ENCODE peak calls at places on chromosomes 16 and 17, in eight cellular contexts. D, B, J, I, A, W, S and X are unnamed samples.
A peak's percentile ranks its signal among the peaks of the same experiment; 100 is the strongest.

GRCh38 chr17:64028874-64029464 is 8.5 kb upstream of the ICAM2 start:
- DNase-seq in W (peak; percentile 61), D (peak; percentile 85), I (no peak), B (peak; percentile 46), S (peak; percentile 75), A (peak; percentile 73), J (peak; percentile 73), X (peak; percentile 86)

GRCh38 chr17:35170968-35171771 is 23.0 kb downstream of the SLC35G3 start:
- DNase-seq in W (no peak), I (peak; percentile 42), A (peak; percentile 13), B (peak; percentile 49), S (peak; percentile 47), D (peak; percentile 79), J (peak; percentile 27), X (peak; percentile 63)

GRCh38 chr17:17041018-17041521 is 1.2 kb upstream of the MPRIP start:
- DNase-seq in S (peak; percentile 57), A (peak; percentile 74), J (peak; percentile 58), B (peak; percentile 62), I (no peak), W (no peak), D (peak; percentile 52), X (no peak)

GRCh38 chr16:46898006-46898405 is 13.8 kb downstream of the GPT2 start:
- DNase-seq in W (no peak), J (no peak), D (no peak), A (no peak), B (no peak), I (no peak), S (no peak), X (no peak)

GRCh38 chr16:22664561-22664997 is 149.4 kb upstream of the HS3ST2 start:
- DNase-seq in S (no peak), W (no peak), I (no peak), A (no peak), B (no peak), D (no peak), J (peak; percentile 36), X (no peak)

GRCh38 chr16:69040144-69040909 is 65.1 kb upstream of the HAS3 start:
- DNase-seq in B (peak; percentile 80), W (no peak), I (no peak), A (no peak), J (no peak), D (peak; percentile 16), S (peak; percentile 58), X (peak; percentile 91)

GRCh38 chr16:76577003-76577402 is 299.8 kb downstream of the CNTNAP4 start:
- DNase-seq in D (no peak), J (no peak), S (no peak), W (no peak), I (no peak), A (no peak), B (no peak), X (no peak)

GRCh38 chr17:13735444-13735843 is 133.7 kb upstream of the HS3ST3A1 start:
- DNase-seq in I (no peak), A (no peak), B (peak; percentile 52), J (no peak), D (no peak), W (no peak), S (peak; percentile 76), X (no peak)